ENCODE peak calls at places on chromosomes 6 and 20, in ten cellular contexts. F is activated T-helper 1 cell treated with anti-CD3 and anti-CD28 coated beads, Interleukin-12 subunit alpha, Interleukin-12 subunit beta, Interleukin-2, Interleukin-4 antibody, amounts not matched to agents 30 ng/mL and 10 ng/mL and 1 ng/mL, durations not matched to agents 14 hours and 24 hours and 36 hours; M is amygdala; J is kidney glomerular epithelial cell; E is uterus; H is activated CD4-positive, alpha-beta T cell treated with anti-CD3 and anti-CD28 coated beads, Interleukin-2, amount 10 ng/mL, durations not matched to agents 7 days and 5 days; T is germinal center; L is HCEC 1CT; I is naive thymus-derived CD4-positive, alpha-beta T cell; S is T-helper 17 cell. Y is an unnamed sample.

GRCh38 chr6:163588211-163588919 is 173.8 kb downstream of the QKI start:
- DNase-seq in F (no peak), M (no peak), J (no peak), E (no peak), H (no peak), T (no peak), L (peak), I (no peak), S (no peak), Y (no peak)

GRCh38 chr6:125307150-125307838 is 5.5 kb upstream of the HDDC2 start:
- DNase-seq in F (no peak), M (no peak), J (no peak), E (no peak), H (no peak), T (no peak), L (peak), I (no peak), S (no peak), Y (no peak)

GRCh38 chr6:21840428-21840827 is 246.9 kb downstream of the SOX4 start:
- DNase-seq in F (no peak), M (no peak), J (no peak), E (no peak), H (no peak), T (no peak), L (peak), I (no peak), S (no peak), Y (no peak)

GRCh38 chr6:160737934-160738333 is 35.9 kb downstream of the PLG start:
- DNase-seq in F (no peak), M (no peak), J (no peak), E (no peak), H (no peak), T (no peak), L (no peak), I (no peak), S (no peak), Y (no peak)

GRCh38 chr6:136927313-136927712 is 5.2 kb downstream of the SLC35D3 start:
- DNase-seq in F (no peak), M (no peak), J (no peak), E (no peak), H (peak), T (no peak), L (no peak), I (peak), S (no peak), Y (peak)

GRCh38 chr6:56073315-56073714 is 174.1 kb downstream of the COL21A1 start:
- DNase-seq in F (no peak), M (no peak), J (no peak), E (no peak), H (no peak), T (no peak), L (no peak), I (no peak), S (no peak), Y (no peak)

GRCh38 chr6:121437861-121438651 is 2.6 kb downstream of the GJA1 start:
- DNase-seq in F (no peak), M (no peak), J (peak), E (peak), H (no peak), T (no peak), L (peak), I (no peak), S (no peak), Y (no peak)

GRCh38 chr6:34791164-34791841 is 580 bp upstream of the BLTP3A start:
- DNase-seq in F (no peak), M (no peak), J (peak), E (peak), H (no peak), T (peak), L (peak), I (no peak), S (peak), Y (no peak)

GRCh38 chr6:112710710-112711109 is 363.6 kb downstream of the RFPL4B start:
- DNase-seq in F (no peak), M (no peak), J (no peak), E (no peak), H (no peak), T (no peak), L (no peak), I (no peak), S (no peak), Y (no peak)

GRCh38 chr6:51398064-51398740 is 579.5 kb downstream of the TFAP2B start:
- DNase-seq in F (no peak), M (no peak), J (no peak), E (no peak), H (no peak), T (no peak), L (no peak), I (no peak), S (no peak), Y (no peak)

GRCh38 chr20:60053813-60054190 is 95.6 kb downstream of the CDH26 start:
- DNase-seq in F (no peak), M (no peak), J (no peak), E (no peak), H (no peak), T (no peak), L (no peak), I (no peak), S (no peak), Y (no peak)

GRCh38 chr20:50337521-50338466 is 147.2 kb downstream of the CEBPB start:
- DNase-seq in F (no peak), M (no peak), J (no peak), E (no peak), H (no peak), T (no peak), L (no peak), I (no peak), S (no peak), Y (no peak)

GRCh38 chr6:24513602-24514001 is 18.8 kb downstream of the ALDH5A1 start:
- DNase-seq in F (no peak), M (no peak), J (no peak), E (no peak), H (no peak), T (no peak), L (no peak), I (no peak), S (no peak), Y (peak)

GRCh38 chr6:81889644-81890043 is 137.2 kb upstream of the TENT5A start:
- DNase-seq in F (no peak), M (no peak), J (no peak), E (no peak), H (no peak), T (no peak), L (no peak), I (no peak), S (no peak), Y (no peak)

GRCh38 chr20:25285091-25285647 is 37.3 kb downstream of the PYGB start:
- DNase-seq in F (no peak), M (no peak), J (no peak), E (no peak), H (no peak), T (no peak), L (no peak), I (no peak), S (no peak), Y (no peak)

GRCh38 chr20:43722153-43722505 is 4.7 kb downstream of the GTSF1L start:
- DNase-seq in F (peak), M (no peak), J (no peak), E (no peak), H (peak), T (no peak), L (no peak), I (peak), S (no peak), Y (no peak)

GRCh38 chr20:14832630-14833029 is 495.2 kb upstream of the FLRT3 start:
- DNase-seq in F (no peak), M (no peak), J (no peak), E (no peak), H (no peak), T (no peak), L (no peak), I (no peak), S (no peak), Y (no peak)

GRCh38 chr6:14074723-14075503 is 42.7 kb upstream of the CD83 start:
- DNase-seq in F (peak), M (no peak), J (peak), E (no peak), H (peak), T (no peak), L (peak), I (peak), S (no peak), Y (peak)

GRCh38 chr20:3645309-3646066 is 17.7 kb downstream of the GFRA4 start:
- DNase-seq in F (no peak), M (no peak), J (no peak), E (no peak), H (no peak), T (no peak), L (no peak), I (no peak), S (no peak), Y (no peak)

GRCh38 chr20:8073024-8073832 is 53.7 kb upstream of the TMX4 start:
- DNase-seq in F (no peak), M (no peak), J (no peak), E (no peak), H (no peak), T (no peak), L (peak), I (peak), S (no peak), Y (no peak)

GRCh38 chr6:2396856-2397640 is 151.6 kb upstream of the GMDS start:
- DNase-seq in F (no peak), M (no peak), J (peak), E (no peak), H (no peak), T (no peak), L (peak), I (no peak), S (no peak), Y (no peak)

GRCh38 chr6:99132026-99132425 is 184.3 kb upstream of the FBXL4 start:
- DNase-seq in F (no peak), M (no peak), J (no peak), E (no peak), H (no peak), T (no peak), L (no peak), I (no peak), S (no peak), Y (no peak)

GRCh38 chr6:163183791-163184190 is 230.7 kb upstream of the QKI start:
- DNase-seq in F (no peak), M (no peak), J (no peak), E (no peak), H (no peak), T (no peak), L (no peak), I (no peak), S (no peak), Y (no peak)

GRCh38 chr6:19734061-19734460 is 103.1 kb upstream of the ID4 start:
- DNase-seq in F (no peak), M (no peak), J (no peak), E (no peak), H (no peak), T (no peak), L (no peak), I (no peak), S (no peak), Y (no peak)

GRCh38 chr6:75210885-75211739 is 5.3 kb upstream of the COL12A1 start:
- DNase-seq in F (no peak), M (no peak), J (peak), E (peak), H (peak), T (peak), L (peak), I (peak), S (no peak), Y (peak)

GRCh38 chr6:141846639-141847038 is 286.1 kb upstream of the GJE1 start:
- DNase-seq in F (no peak), M (no peak), J (no peak), E (no peak), H (no peak), T (no peak), L (no peak), I (no peak), S (no peak), Y (no peak)

GRCh38 chr6:27977387-27977786 is 20.3 kb downstream of the OR2B6 start:
- DNase-seq in F (no peak), M (no peak), J (no peak), E (no peak), H (no peak), T (no peak), L (no peak), I (no peak), S (no peak), Y (no peak)

GRCh38 chr6:18216411-18216810 is 47.9 kb downstream of the DEK start:
- DNase-seq in F (no peak), M (no peak), J (peak), E (no peak), H (no peak), T (no peak), L (no peak), I (no peak), S (no peak), Y (no peak)

GRCh38 chr6:25331085-25331685 is 52.0 kb downstream of the CARMIL1 start:
- DNase-seq in F (no peak), M (no peak), J (no peak), E (no peak), H (no peak), T (no peak), L (peak), I (no peak), S (no peak), Y (no peak)

GRCh38 chr20:41081276-41081814 is 52.7 kb downstream of the TOP1 start:
- DNase-seq in F (no peak), M (no peak), J (no peak), E (no peak), H (no peak), T (no peak), L (peak), I (no peak), S (no peak), Y (no peak)

GRCh38 chr6:164085552-164086325 is 671.2 kb downstream of the QKI start:
- DNase-seq in F (no peak), M (peak), J (no peak), E (no peak), H (no peak), T (no peak), L (no peak), I (no peak), S (no peak), Y (no peak)

GRCh38 chr6:138682722-138683521 is 90.6 kb upstream of the CCDC28A start:
- DNase-seq in F (no peak), M (no peak), J (no peak), E (no peak), H (no peak), T (no peak), L (peak), I (no peak), S (no peak), Y (no peak)

GRCh38 chr6:146870765-146871164 is 272.0 kb downstream of the ADGB start:
- DNase-seq in F (no peak), M (no peak), J (no peak), E (no peak), H (no peak), T (no peak), L (no peak), I (no peak), S (no peak), Y (no peak)

GRCh38 chr6:72665599-72665998 is 43.7 kb downstream of the KCNQ5 start:
- DNase-seq in F (no peak), M (no peak), J (no peak), E (no peak), H (no peak), T (no peak), L (no peak), I (no peak), S (no peak), Y (no peak)

GRCh38 chr20:45995213-45996097 is 13.3 kb upstream of the MMP9 start:
- DNase-seq in F (no peak), M (no peak), J (no peak), E (no peak), H (no peak), T (no peak), L (no peak), I (no peak), S (no peak), Y (no peak)

GRCh38 chr6:87879144-87879861 is 168.3 kb upstream of the SPACA1 start:
- DNase-seq in F (no peak), M (no peak), J (no peak), E (no peak), H (no peak), T (peak), L (no peak), I (no peak), S (no peak), Y (peak)

GRCh38 chr6:8243462-8243861 is 141.1 kb upstream of the EEF1E1 start:
- DNase-seq in F (no peak), M (no peak), J (peak), E (no peak), H (no peak), T (no peak), L (no peak), I (no peak), S (no peak), Y (no peak)

GRCh38 chr6:114634016-114634415 is 291.2 kb upstream of the HS3ST5 start:
- DNase-seq in F (no peak), M (no peak), J (peak), E (no peak), H (no peak), T (no peak), L (no peak), I (no peak), S (no peak), Y (no peak)

GRCh38 chr6:37451411-37452273 is 18.6 kb downstream of the CMTR1 start:
- DNase-seq in F (no peak), M (no peak), J (no peak), E (no peak), H (no peak), T (no peak), L (no peak), I (no peak), S (no peak), Y (no peak)

GRCh38 chr20:3902041-3902440 is 12.9 kb downstream of the PANK2 start:
- DNase-seq in F (no peak), M (no peak), J (no peak), E (no peak), H (no peak), T (no peak), L (no peak), I (no peak), S (no peak), Y (no peak)